ENCODE peak calls at places on chromosomes 4 and X, in four cellular contexts. L, Q, F and E are unnamed samples.

GRCh38 chr4:4408132-4408523 is 21.2 kb downstream of the NSG1 start:
- DNase-seq in L (no peak), Q (no peak), F (no peak), E (no peak)

GRCh38 chr4:124783847-124784246 is 71.3 kb upstream of the ANKRD50 start:
- DNase-seq in L (no peak), Q (no peak), F (no peak), E (peak; percentile 7)

GRCh38 chr4:151540728-151541437 is 131.9 kb downstream of the FHIP1A start:
- DNase-seq in L (no peak), Q (no peak), F (no peak), E (peak; percentile 95)

GRCh38 chr4:105059337-105059736 is 87.3 kb upstream of the TET2 start:
- DNase-seq in L (no peak), Q (no peak), F (no peak), E (peak; percentile 28)

GRCh38 chr4:188297873-188298272 is 158.6 kb downstream of the TRIML1 start:
- DNase-seq in L (no peak), Q (no peak), F (no peak), E (peak; percentile 11)

GRCh38 chr4:23337292-23337691 is 552.6 kb downstream of the PPARGC1A start:
- DNase-seq in L (no peak), Q (peak; percentile 43), F (no peak), E (no peak)

GRCh38 chr4:77618383-77619241 is 13.0 kb downstream of the CXCL13 start:
- DNase-seq in L (peak; percentile 89), Q (peak; percentile 70), F (peak; percentile 23), E (peak; percentile 81)

GRCh38 chr4:94332983-94333590 is 9.5 kb downstream of the HPGDS start:
- DNase-seq in L (no peak), Q (no peak), F (no peak), E (peak; percentile 20)

GRCh38 chr4:37745946-37746345 is 59.8 kb upstream of the RELL1 start:
- DNase-seq in L (no peak), Q (no peak), F (no peak), E (no peak)

GRCh38 chr4:99205104-99205979 is 13.7 kb downstream of the ADH6 start:
- DNase-seq in L (no peak), Q (no peak), F (no peak), E (peak; percentile 70)

GRCh38 chr4:68406479-68406859 is 40.8 kb upstream of the TMPRSS11E start:
- DNase-seq in L (no peak), Q (no peak), F (no peak), E (no peak)

GRCh38 chr4:29711226-29711625 is 1008.9 kb upstream of the PCDH7 start:
- DNase-seq in L (no peak), Q (no peak), F (no peak), E (no peak)

GRCh38 chrX:19624754-19625153 is 109.4 kb upstream of the MAP3K15 start:
- DNase-seq in L (no peak), Q (no peak), F (no peak), E (no peak)

GRCh38 chr4:102263024-102263787 is 82.1 kb downstream of the SLC39A8 start:
- DNase-seq in L (no peak), Q (peak; percentile 46), F (peak; percentile 3), E (peak; percentile 65)

GRCh38 chrX:632391-633042 is 1.9 kb downstream of the SHOX start:
- DNase-seq in L (no peak), Q (no peak), F (no peak), E (peak; percentile 12)

GRCh38 chrX:3526084-3526483 is 179.6 kb upstream of the MXRA5 start:
- DNase-seq in L (no peak), Q (no peak), F (no peak), E (peak; percentile 49)

GRCh38 chr4:13432453-13432852 is 51.7 kb downstream of the RAB28 start:
- DNase-seq in L (no peak), Q (no peak), F (no peak), E (no peak)

GRCh38 chr4:93751410-93751809 is 77.1 kb upstream of the ATOH1 start:
- DNase-seq in L (no peak), Q (no peak), F (no peak), E (no peak)

GRCh38 chr4:7460591-7460990 is 25.9 kb upstream of the PSAPL1 start:
- DNase-seq in L (no peak), Q (no peak), F (no peak), E (peak; percentile 19)

GRCh38 chrX:154517101-154517781 is 1.2 kb upstream of the FAM3A start:
- DNase-seq in L (no peak), Q (no peak), F (no peak), E (peak; percentile 46)

GRCh38 chr4:29653221-29653620 is 1066.9 kb upstream of the PCDH7 start:
- DNase-seq in L (no peak), Q (no peak), F (no peak), E (no peak)

GRCh38 chr4:31045724-31046318 is 325.7 kb downstream of the PCDH7 start:
- DNase-seq in L (no peak), Q (peak; percentile 31), F (no peak), E (peak; percentile 32)

GRCh38 chrX:45614853-45615252 is 414.2 kb upstream of the DIPK2B start:
- DNase-seq in L (no peak), Q (no peak), F (no peak), E (peak; percentile 26)

GRCh38 chr4:52106701-52107100 is 55.6 kb downstream of the SPATA18 start:
- DNase-seq in L (no peak), Q (no peak), F (peak; percentile 81), E (no peak)

GRCh38 chrX:107619836-107620235 is 8.5 kb upstream of the PRPS1 start:
- DNase-seq in L (no peak), Q (no peak), F (no peak), E (peak; percentile 25)

GRCh38 chrX:132651411-132652086 is 162.7 kb upstream of the MBNL3 start:
- DNase-seq in L (no peak), Q (no peak), F (no peak), E (no peak)
- TF ChIP-seq CTCF in L (no peak), Q (no peak), F (no peak), E (peak; percentile 3)

GRCh38 chrX:103635436-103635835 is 6.7 kb downstream of the TCEAL1 start:
- DNase-seq in L (no peak), Q (no peak), F (no peak), E (no peak)

GRCh38 chrX:103637604-103638338 is 9.0 kb downstream of the TCEAL1 start:
- DNase-seq in L (no peak), Q (no peak), F (no peak), E (no peak)

GRCh38 chrX:103644125-103644524 is 15.3 kb downstream of the TCEAL1 start:
- DNase-seq in L (no peak), Q (no peak), F (no peak), E (no peak)

GRCh38 chrX:103640401-103641155 is 11.8 kb downstream of the TCEAL1 start:
- DNase-seq in L (no peak), Q (no peak), F (no peak), E (peak; percentile 54)
- TF ChIP-seq CTCF in L (no peak), Q (no peak), F (no peak), E (no peak)

GRCh38 chr4:82430193-82431025 is at the start of the genes ENOPH1 and HNRNPDL:
- DNase-seq in L (peak; percentile 99), Q (peak; percentile 96), F (peak; percentile 83), E (peak; percentile 94)
- TF ChIP-seq CTCF in L (no peak), Q (no peak), F (no peak), E (no peak)

GRCh38 chr4:64394469-64394868 is 14.8 kb downstream of the TECRL start:
- DNase-seq in L (no peak), Q (no peak), F (no peak), E (no peak)
- TF ChIP-seq CTCF in L (no peak), Q (no peak), F (no peak), E (no peak)

DNA sequence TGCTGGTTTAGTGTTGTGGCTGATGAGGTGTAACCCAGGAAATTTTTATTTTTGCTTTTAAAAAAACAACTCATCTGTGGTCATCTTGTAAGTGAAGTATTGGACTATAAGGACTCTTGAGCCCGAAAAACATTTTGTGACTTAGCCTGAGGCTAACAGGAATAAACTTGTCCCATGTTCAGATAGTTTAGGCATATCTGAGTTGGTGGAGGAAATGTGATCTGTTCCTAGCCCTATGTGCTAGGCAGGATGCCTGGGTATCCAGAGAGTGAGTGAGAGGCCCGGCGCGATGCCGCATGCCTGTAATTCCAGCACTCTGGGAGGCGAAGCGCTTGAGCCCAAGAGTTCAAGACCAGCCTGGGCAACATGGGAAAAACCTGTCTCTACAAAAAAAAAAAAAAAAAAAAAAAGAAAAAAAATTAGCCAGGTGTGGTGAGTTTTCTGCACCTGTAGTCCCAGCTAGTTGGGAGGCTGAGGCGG is 3.7 kb downstream of the SMS start:
- DNase-seq in L (no peak), Q (no peak), F (no peak), E (peak; percentile 43)
- TF ChIP-seq CTCF in L (no peak), Q (no peak), F (no peak), E (no peak)

GRCh38 chr4:148438047-148438446 is 4.2 kb downstream of the NR3C2 start:
- DNase-seq in L (no peak), Q (no peak), F (no peak), E (no peak)
- TF ChIP-seq CTCF in L (no peak), Q (peak; percentile 15), F (no peak), E (no peak)